ENCODE peak calls at places on chromosomes 4 and X, in six cellular contexts. T is CD4-positive, CD25-positive, alpha-beta regulatory T cell; L is GM13976; F is right cardiac atrium; O is cardiac fibroblast; B is KBM-7. X is an unnamed sample.

GRCh38 chr4:181077416-181077815 is 1165.8 kb upstream of the TENM3 start:
- DNase-seq in T (no peak), L (no peak), F (no peak), O (no peak), B (no peak), X (no peak)

GRCh38 chrX:134622056-134622812 is 36.0 kb downstream of the PLAC1 start:
- DNase-seq in T (no peak), L (peak), F (no peak), O (peak), B (peak), X (no peak)

GRCh38 chrX:129462707-129463106 is 60.6 kb downstream of the SMARCA1 start:
- DNase-seq in T (no peak), L (no peak), F (no peak), O (no peak), B (peak), X (no peak)

GRCh38 chr4:39627413-39627812 is 11.3 kb downstream of the SMIM14 start:
- DNase-seq in T (no peak), L (no peak), F (no peak), O (no peak), B (no peak), X (no peak)

GRCh38 chrX:31884535-31884934 is 812.7 kb upstream of the FTHL17 start:
- DNase-seq in T (no peak), L (no peak), F (no peak), O (no peak), B (no peak), X (no peak)

GRCh38 chrX:40173662-40174593 is 76.2 kb upstream of the BCOR start:
- DNase-seq in T (peak), L (no peak), F (peak), O (no peak), B (peak), X (no peak)

GRCh38 chr4:6576512-6576911 is 1.5 kb downstream of the MAN2B2 start:
- DNase-seq in T (no peak), L (no peak), F (peak), O (no peak), B (no peak), X (no peak)

GRCh38 chrX:10030570-10030969 is 63.4 kb downstream of the CLDN34 start:
- DNase-seq in T (no peak), L (no peak), F (no peak), O (no peak), B (no peak), X (no peak)

GRCh38 chrX:104351173-104351769 is 96.5 kb upstream of the ESX1 start:
- DNase-seq in T (no peak), L (no peak), F (no peak), O (peak), B (no peak), X (no peak)

GRCh38 chrX:143669395-143669794 is 33.5 kb upstream of the SLITRK4 start:
- DNase-seq in T (no peak), L (no peak), F (no peak), O (peak), B (peak), X (no peak)

X was measured in naive B cell.